ENCODE peak calls at places on chromosome 16, in four cellular contexts. X is NCI-H524, H is lower leg skin, T is endothelial cell. W is an unnamed sample.

GRCh38 chr16:85072947-85073346 is 39.3 kb downstream of the CIBAR2 start:
- DNase-seq in X (peak; percentile 72), H (peak; percentile 35), T (no peak), W (no peak)

GRCh38 chr16:59543641-59544040 is 809.5 kb upstream of the GOT2 start:
- DNase-seq in X (no peak), H (no peak), T (no peak), W (no peak)

GRCh38 chr16:19859603-19860002 is 25.0 kb downstream of the GPRC5B start:
- DNase-seq in T (no peak), X (no peak), H (no peak), W (no peak)

GRCh38 chr16:75308011-75308410 is 56.6 kb upstream of the BCAR1 start:
- DNase-seq in T (no peak), H (no peak), X (no peak), W (no peak)

GRCh38 chr16:79320956-79321355 is 279.6 kb downstream of the MAF start:
- DNase-seq in X (no peak), T (no peak), H (no peak), W (no peak)

GRCh38 chr16:84511821-84512220 is 7.4 kb upstream of the MEAK7 start:
- DNase-seq in H (no peak), X (no peak), T (no peak), W (no peak)

GRCh38 chr16:8760021-8760420 is 37.4 kb downstream of the TMEM186 start:
- DNase-seq in H (no peak), X (no peak), T (no peak), W (no peak)

GRCh38 chr16:69840975-69841374 is 78.8 kb downstream of the WWP2 start:
- DNase-seq in H (no peak), X (no peak), T (no peak), W (no peak)

GRCh38 chr16:1078579-1079021 is 6.1 kb downstream of the SSTR5 start:
- DNase-seq in T (no peak), H (peak; percentile 49), X (no peak), W (peak; percentile 57)

GRCh38 chr16:85421338-85422123 is 191.6 kb upstream of the GSE1 start:
- DNase-seq in H (no peak), T (peak; percentile 2), X (no peak), W (no peak)

GRCh38 chr16:13866073-13866472 is 53.9 kb upstream of the ERCC4 start:
- DNase-seq in H (peak; percentile 15), T (peak; percentile 72), X (peak; percentile 76), W (peak; percentile 10)

W was measured in DMS 273 treated with DMSO at 0.1 percent for 48 hours.